ENCODE peak calls at places on chromosome 19, in nine cellular contexts. C is psoas muscle; R is left cardiac atrium; U is LoVo; W is CD8-positive, alpha-beta T cell; J is iris pigment epithelial cell; Q is cardiac fibroblast; S is bronchial epithelial cell; Y is stimulated activated CD4-positive, alpha-beta T cell treated with anti-CD3 and anti-CD28 coated beads, Interleukin-1b, Interleukin-23, amount 100 ng/mL, for 24 hours. Z is an unnamed sample.

GRCh38 chr19:48487544-48487943 is 18.4 kb downstream of the CYTH2 start:
- DNase-seq in Q (no peak), S (no peak), Y (no peak), J (no peak), C (no peak), U (no peak), W (no peak), R (no peak), Z (no peak)

GRCh38 chr19:35293733-35294309 is 1.9 kb downstream of the MAG start:
- DNase-seq in Q (no peak), S (no peak), R (no peak), Y (no peak), C (no peak), W (no peak), U (no peak), J (no peak), Z (no peak)

GRCh38 chr19:10118960-10119359 is 739 bp downstream of the EIF3G start:
- DNase-seq in S (no peak), Q (no peak), J (no peak), W (no peak), Y (no peak), C (no peak), R (no peak), U (no peak), Z (no peak)

GRCh38 chr19:19269952-19270694 is 3.0 kb downstream of the TM6SF2 start:
- DNase-seq in Q (no peak), R (no peak), C (no peak), S (no peak), W (no peak), Y (no peak), U (no peak), J (no peak), Z (no peak)

GRCh38 chr19:14472202-14472961 is 2.8 kb downstream of the PTGER1 start:
- DNase-seq in Q (peak), Y (peak), J (peak), S (no peak), C (peak), W (peak), R (peak), U (peak), Z (no peak)

GRCh38 chr19:28176193-28176592 is 1036.8 kb downstream of the UQCRFS1 start:
- DNase-seq in U (no peak), R (no peak), J (no peak), Q (no peak), C (no peak), W (no peak), Y (no peak), S (no peak), Z (no peak)

GRCh38 chr19:3471954-3472655 is 8.2 kb downstream of the SMIM24 start:
- DNase-seq in R (no peak), C (peak), Q (peak), W (peak), U (no peak), S (no peak), Y (no peak), J (no peak), Z (no peak)

GRCh38 chr19:39334444-39334976 is 1.3 kb downstream of the GMFG start:
- DNase-seq in R (no peak), Y (no peak), J (no peak), Q (no peak), S (no peak), C (no peak), U (no peak), W (no peak), Z (no peak)

GRCh38 chr19:15631817-15632216 is 8.9 kb upstream of the CYP4F3 start:
- DNase-seq in C (no peak), U (peak), Y (no peak), Q (peak), S (no peak), J (no peak), W (peak), R (peak), Z (no peak)

GRCh38 chr19:7638802-7639465 is 2.0 kb downstream of the STXBP2 start:
- DNase-seq in Y (no peak), S (no peak), Q (no peak), U (no peak), R (no peak), W (no peak), J (no peak), C (no peak), Z (no peak)

GRCh38 chr19:8724276-8724675 is 2.8 kb downstream of the OR2Z1 start:
- DNase-seq in U (no peak), Y (no peak), Q (no peak), S (no peak), C (no peak), J (no peak), W (no peak), R (no peak), Z (no peak)

GRCh38 chr19:35085947-35086346 is 29.7 kb upstream of the FXYD3 start:
- DNase-seq in J (no peak), W (no peak), C (no peak), Q (no peak), U (no peak), Y (no peak), R (no peak), S (no peak), Z (no peak)

GRCh38 chr19:18929311-18929710 is 9.8 kb downstream of the DDX49 start:
- DNase-seq in Y (no peak), S (no peak), Q (no peak), R (no peak), C (no peak), J (no peak), W (no peak), U (no peak), Z (no peak)

GRCh38 chr19:12715929-12716328 is 7.8 kb downstream of the TNPO2 start:
- DNase-seq in R (no peak), S (no peak), C (no peak), Q (no peak), J (no peak), Y (no peak), U (no peak), W (no peak), Z (no peak)

GRCh38 chr19:32421589-32422361 is 16.2 kb downstream of the DPY19L3 start:
- DNase-seq in Y (no peak), Q (peak), J (peak), C (no peak), R (no peak), U (no peak), S (no peak), W (no peak), Z (peak)

GRCh38 chr19:7986321-7987083 is 18.9 kb downstream of the ELAVL1 start:
- DNase-seq in U (no peak), R (no peak), J (peak), C (no peak), Q (peak), Y (no peak), S (peak), W (no peak), Z (no peak)

GRCh38 chr19:11421607-11422098 is 2.5 kb upstream of the RGL3 start:
- DNase-seq in R (peak), C (peak), Q (peak), U (no peak), J (no peak), W (no peak), S (no peak), Y (no peak), Z (no peak)

GRCh38 chr19:30685601-30686000 is 313.4 kb downstream of the ZNF536 start:
- DNase-seq in R (no peak), U (no peak), C (no peak), Q (no peak), Y (no peak), J (no peak), W (no peak), S (no peak), Z (no peak)

GRCh38 chr19:11191273-11191755 is 6.0 kb downstream of the KANK2 start:
- DNase-seq in Q (peak), Y (no peak), C (peak), U (peak), S (no peak), W (no peak), J (peak), R (peak), Z (no peak)

GRCh38 chr19:11091343-11092153 is 2.3 kb downstream of the LDLR start:
- DNase-seq in W (peak), S (peak), Q (peak), R (peak), C (peak), U (peak), J (peak), Y (no peak), Z (peak)

GRCh38 chr19:31121501-31121900 is 227.7 kb downstream of the TSHZ3 start:
- DNase-seq in U (no peak), Y (no peak), R (no peak), Q (no peak), S (no peak), C (no peak), J (no peak), W (no peak), Z (no peak)

GRCh38 chr19:2139385-2140192 is 11.8 kb downstream of the AP3D1 start:
- DNase-seq in C (no peak), R (no peak), U (no peak), Y (no peak), Q (no peak), S (no peak), W (no peak), J (no peak), Z (no peak)

GRCh38 chr19:55586976-55587668 is 6.5 kb upstream of the ZNF579 start:
- DNase-seq in R (peak), J (peak), U (peak), C (peak), Q (peak), W (peak), Y (peak), S (peak), Z (peak)

GRCh38 chr19:29662604-29663404 is 2.5 kb upstream of the PLEKHF1 start:
- DNase-seq in S (peak), U (no peak), C (peak), J (peak), Q (peak), R (peak), Y (no peak), W (no peak), Z (no peak)

GRCh38 chr19:49470615-49470978 is 3.4 kb upstream of the FLT3LG start:
- DNase-seq in Q (no peak), J (no peak), Y (no peak), U (no peak), W (no peak), R (no peak), C (no peak), S (no peak), Z (no peak)

GRCh38 chr19:18541992-18542935 is 1.1 kb downstream of the FKBP8 start:
- DNase-seq in J (no peak), C (no peak), U (no peak), Y (no peak), W (no peak), R (no peak), Q (peak), S (no peak), Z (no peak)

GRCh38 chr19:347946-348861 is 3.6 kb upstream of the MIER2 start:
- DNase-seq in R (no peak), S (no peak), Y (no peak), J (peak), U (peak), C (no peak), Q (peak), W (no peak), Z (no peak)

GRCh38 chr19:16204005-16204294 is 6.2 kb downstream of the AP1M1 start:
- DNase-seq in W (no peak), R (no peak), Y (no peak), J (no peak), U (no peak), C (no peak), S (no peak), Q (no peak), Z (no peak)

GRCh38 chr19:19776206-19777008 is 43.5 kb upstream of the ZNF14 start:
- DNase-seq in Y (peak), W (peak), J (peak), U (peak), S (peak), Q (peak), C (peak), R (peak), Z (peak)

GRCh38 chr19:31378404-31378803 is 29.2 kb upstream of the TSHZ3 start:
- DNase-seq in C (peak), S (peak), U (no peak), W (no peak), J (peak), Q (peak), Y (no peak), R (peak), Z (no peak)

GRCh38 chr19:13060233-13060963 is 42.3 kb downstream of the LYL1 start:
- DNase-seq in Y (no peak), C (no peak), S (no peak), R (peak), Q (peak), W (no peak), J (no peak), U (peak), Z (peak)

GRCh38 chr19:1445932-1446712 is 3.8 kb upstream of the APC2 start:
- DNase-seq in U (no peak), W (no peak), Q (no peak), S (no peak), J (no peak), Y (no peak), R (no peak), C (no peak), Z (peak)

GRCh38 chr19:45498411-45499195 is at the start of gene PPM1N:
- DNase-seq in W (peak), C (no peak), J (peak), Y (peak), S (no peak), Q (no peak), U (no peak), R (no peak), Z (no peak)

GRCh38 chr19:7928334-7928706 is 2.4 kb upstream of the CTXN1 start:
- DNase-seq in Y (no peak), C (peak), R (peak), W (no peak), J (no peak), S (no peak), U (no peak), Q (no peak), Z (no peak)

GRCh38 chr19:49335784-49336481 is 727 bp downstream of the CD37 start:
- DNase-seq in C (no peak), U (no peak), W (no peak), S (no peak), R (no peak), Q (no peak), Y (no peak), J (no peak), Z (no peak)

Z was measured in globus pallidus.